ENCODE peak calls at places on chromosomes 13 and 19, in ten cellular contexts. One of them, this sample, is unnamed.
A peak's percentile ranks its signal among the peaks of the same experiment; 100 is the strongest.

GRCh38 chr13:31697290-31697689 is 42.0 kb upstream of the RXFP2 start:
- DNase-seq in endodermal cell: no peak
- DNase-seq in AG09309: no peak
- DNase-seq in cardiac fibroblast: peak; percentile 6
- DNase-seq in type B pancreatic cell: no peak
- DNase-seq in epithelial cell of esophagus: no peak
- DNase-seq in transverse colon: no peak
- DNase-seq in brain microvascular endothelial cell: no peak
- DNase-seq in spleen: no peak
- DNase-seq in tibial nerve: no peak
- DNase-seq in this sample: no peak

GRCh38 chr13:38954844-38955243 is 35.8 kb downstream of the STOML3 start:
- DNase-seq in tibial nerve: no peak
- DNase-seq in cardiac fibroblast: no peak
- DNase-seq in epithelial cell of esophagus: no peak
- DNase-seq in spleen: no peak
- DNase-seq in brain microvascular endothelial cell: no peak
- DNase-seq in type B pancreatic cell: no peak
- DNase-seq in transverse colon: no peak
- DNase-seq in AG09309: no peak
- DNase-seq in endodermal cell: no peak
- DNase-seq in this sample: no peak

GRCh38 chr19:14059093-14059480 is 2.8 kb downstream of the PALM3 start:
- DNase-seq in epithelial cell of esophagus: no peak
- DNase-seq in brain microvascular endothelial cell: no peak
- DNase-seq in tibial nerve: no peak
- DNase-seq in type B pancreatic cell: no peak
- DNase-seq in endodermal cell: peak; percentile 81
- DNase-seq in AG09309: no peak
- DNase-seq in cardiac fibroblast: no peak
- DNase-seq in spleen: no peak
- DNase-seq in transverse colon: peak; percentile 28
- DNase-seq in this sample: no peak

GRCh38 chr13:35765941-35766340 is 289.5 kb upstream of the MAB21L1 start:
- DNase-seq in epithelial cell of esophagus: no peak
- DNase-seq in spleen: no peak
- DNase-seq in brain microvascular endothelial cell: no peak
- DNase-seq in cardiac fibroblast: no peak
- DNase-seq in endodermal cell: no peak
- DNase-seq in transverse colon: no peak
- DNase-seq in tibial nerve: no peak
- DNase-seq in AG09309: no peak
- DNase-seq in type B pancreatic cell: no peak
- DNase-seq in this sample: no peak

GRCh38 chr13:34246511-34246910 is 428.6 kb downstream of the RFC3 start:
- DNase-seq in type B pancreatic cell: no peak
- DNase-seq in spleen: no peak
- DNase-seq in epithelial cell of esophagus: peak; percentile 80
- DNase-seq in endodermal cell: no peak
- DNase-seq in transverse colon: no peak
- DNase-seq in tibial nerve: no peak
- DNase-seq in brain microvascular endothelial cell: peak; percentile 11
- DNase-seq in cardiac fibroblast: peak; percentile 33
- DNase-seq in AG09309: no peak
- DNase-seq in this sample: no peak

GRCh38 chr19:43735957-43736356 is 18.8 kb downstream of the SMG9 start:
- DNase-seq in endodermal cell: no peak
- DNase-seq in type B pancreatic cell: no peak
- DNase-seq in spleen: no peak
- DNase-seq in epithelial cell of esophagus: no peak
- DNase-seq in tibial nerve: no peak
- DNase-seq in cardiac fibroblast: no peak
- DNase-seq in transverse colon: no peak
- DNase-seq in brain microvascular endothelial cell: peak; percentile 38
- DNase-seq in AG09309: no peak
- DNase-seq in this sample: no peak

GRCh38 chr19:1264801-1265610 is 4.1 kb upstream of the CIRBP start:
- DNase-seq in AG09309: no peak
- DNase-seq in transverse colon: peak; percentile 79
- DNase-seq in epithelial cell of esophagus: peak; percentile 88
- DNase-seq in endodermal cell: peak; percentile 94
- DNase-seq in brain microvascular endothelial cell: peak; percentile 78
- DNase-seq in spleen: peak; percentile 88
- DNase-seq in cardiac fibroblast: peak; percentile 94
- DNase-seq in tibial nerve: no peak
- DNase-seq in type B pancreatic cell: no peak
- DNase-seq in this sample: no peak

GRCh38 chr13:42028113-42028799 is 20.2 kb upstream of the DGKH start:
- DNase-seq in endodermal cell: no peak
- DNase-seq in brain microvascular endothelial cell: no peak
- DNase-seq in spleen: no peak
- DNase-seq in epithelial cell of esophagus: no peak
- DNase-seq in transverse colon: peak; percentile 70
- DNase-seq in AG09309: no peak
- DNase-seq in type B pancreatic cell: no peak
- DNase-seq in tibial nerve: no peak
- DNase-seq in cardiac fibroblast: no peak
- DNase-seq in this sample: no peak

GRCh38 chr19:49515767-49516166 is 3.3 kb downstream of the FCGRT start:
- DNase-seq in AG09309: no peak
- DNase-seq in type B pancreatic cell: no peak
- DNase-seq in spleen: peak; percentile 85
- DNase-seq in brain microvascular endothelial cell: no peak
- DNase-seq in epithelial cell of esophagus: no peak
- DNase-seq in endodermal cell: no peak
- DNase-seq in cardiac fibroblast: peak; percentile 43
- DNase-seq in transverse colon: peak; percentile 46
- DNase-seq in tibial nerve: no peak
- DNase-seq in this sample: no peak

GRCh38 chr19:57002765-57003164 is 117.0 kb upstream of the USP29 start:
- DNase-seq in cardiac fibroblast: no peak
- DNase-seq in epithelial cell of esophagus: no peak
- DNase-seq in transverse colon: no peak
- DNase-seq in type B pancreatic cell: no peak
- DNase-seq in spleen: no peak
- DNase-seq in endodermal cell: no peak
- DNase-seq in AG09309: no peak
- DNase-seq in tibial nerve: no peak
- DNase-seq in brain microvascular endothelial cell: no peak
- DNase-seq in this sample: no peak

DNA sequence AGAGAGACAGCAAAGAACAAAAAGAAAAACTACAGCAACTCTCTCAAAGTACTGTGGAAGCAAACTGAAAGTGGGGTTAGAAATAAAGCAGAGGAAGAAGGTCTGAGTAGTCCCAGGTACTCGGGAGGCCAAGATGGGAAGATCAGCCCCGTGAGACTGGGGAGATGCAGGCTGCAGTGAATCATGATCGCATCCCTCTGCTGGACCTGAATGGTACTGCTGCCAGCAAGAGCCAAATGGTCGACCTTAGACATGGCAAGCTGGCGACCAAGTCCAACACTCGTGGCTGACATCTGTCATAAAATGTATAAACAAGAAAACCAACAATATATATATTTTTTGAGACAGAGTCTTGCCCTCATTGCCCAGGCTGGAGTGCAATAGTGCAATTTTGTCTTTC is 33.7 kb upstream of the ZNF724 start:
- DNase-seq in tibial nerve: no peak
- DNase-seq in type B pancreatic cell: no peak
- DNase-seq in epithelial cell of esophagus: peak; percentile 41
- DNase-seq in cardiac fibroblast: peak; percentile 67
- DNase-seq in transverse colon: peak; percentile 74
- DNase-seq in endodermal cell: peak; percentile 90
- DNase-seq in brain microvascular endothelial cell: peak; percentile 52
- DNase-seq in AG09309: no peak
- DNase-seq in spleen: no peak
- DNase-seq in this sample: no peak
- TF ChIP-seq CTCF in tibial nerve: no peak
- TF ChIP-seq CTCF in type B pancreatic cell: peak; percentile 74
- TF ChIP-seq CTCF in epithelial cell of esophagus: peak; percentile 59
- TF ChIP-seq CTCF in cardiac fibroblast: peak; percentile 84
- TF ChIP-seq CTCF in transverse colon: peak; percentile 53
- TF ChIP-seq CTCF in endodermal cell: peak; percentile 81
- TF ChIP-seq CTCF in brain microvascular endothelial cell: peak; percentile 74
- TF ChIP-seq CTCF in AG09309: peak; percentile 69
- TF ChIP-seq CTCF in spleen: peak; percentile 78
- TF ChIP-seq CTCF in this sample: peak; percentile 73

GRCh38 chr19:35327642-35328041 is 1.3 kb upstream of the CD22 start:
- DNase-seq in spleen: no peak
- DNase-seq in epithelial cell of esophagus: no peak
- DNase-seq in transverse colon: no peak
- DNase-seq in tibial nerve: no peak
- DNase-seq in endodermal cell: peak; percentile 74
- DNase-seq in cardiac fibroblast: no peak
- DNase-seq in type B pancreatic cell: no peak
- DNase-seq in AG09309: no peak
- DNase-seq in brain microvascular endothelial cell: no peak
- DNase-seq in this sample: no peak
- TF ChIP-seq CTCF in spleen: no peak
- TF ChIP-seq CTCF in epithelial cell of esophagus: peak; percentile 13
- TF ChIP-seq CTCF in transverse colon: no peak
- TF ChIP-seq CTCF in tibial nerve: no peak
- TF ChIP-seq CTCF in endodermal cell: peak; percentile 77
- TF ChIP-seq CTCF in cardiac fibroblast: no peak
- TF ChIP-seq CTCF in type B pancreatic cell: peak; percentile 36
- TF ChIP-seq CTCF in AG09309: peak; percentile 9
- TF ChIP-seq CTCF in brain microvascular endothelial cell: peak; percentile 53
- TF ChIP-seq CTCF in this sample: peak; percentile 23

GRCh38 chr13:84844473-84844872 is 954.7 kb downstream of the SLITRK6 start:
- DNase-seq in epithelial cell of esophagus: peak; percentile 57
- DNase-seq in type B pancreatic cell: no peak
- DNase-seq in tibial nerve: no peak
- DNase-seq in endodermal cell: no peak
- DNase-seq in AG09309: no peak
- DNase-seq in transverse colon: no peak
- DNase-seq in spleen: no peak
- DNase-seq in brain microvascular endothelial cell: no peak
- DNase-seq in cardiac fibroblast: no peak
- DNase-seq in this sample: no peak

GRCh38 chr13:84847107-84847506 is 952.1 kb downstream of the SLITRK6 start:
- DNase-seq in endodermal cell: no peak
- DNase-seq in spleen: no peak
- DNase-seq in AG09309: no peak
- DNase-seq in transverse colon: no peak
- DNase-seq in brain microvascular endothelial cell: no peak
- DNase-seq in epithelial cell of esophagus: no peak
- DNase-seq in type B pancreatic cell: no peak
- DNase-seq in tibial nerve: no peak
- DNase-seq in cardiac fibroblast: no peak
- DNase-seq in this sample: no peak

GRCh38 chr13:84845875-84846619 is 953.2 kb downstream of the SLITRK6 start:
- DNase-seq in cardiac fibroblast: no peak
- DNase-seq in endodermal cell: no peak
- DNase-seq in spleen: no peak
- DNase-seq in tibial nerve: no peak
- DNase-seq in AG09309: no peak
- DNase-seq in epithelial cell of esophagus: no peak
- DNase-seq in type B pancreatic cell: no peak
- DNase-seq in transverse colon: no peak
- DNase-seq in brain microvascular endothelial cell: no peak
- DNase-seq in this sample: no peak

GRCh38 chr13:84843368-84843767 is 955.9 kb downstream of the SLITRK6 start:
- DNase-seq in tibial nerve: no peak
- DNase-seq in type B pancreatic cell: no peak
- DNase-seq in cardiac fibroblast: no peak
- DNase-seq in brain microvascular endothelial cell: no peak
- DNase-seq in transverse colon: no peak
- DNase-seq in epithelial cell of esophagus: peak; percentile 42
- DNase-seq in AG09309: no peak
- DNase-seq in spleen: no peak
- DNase-seq in endodermal cell: no peak
- DNase-seq in this sample: no peak
- TF ChIP-seq CTCF in tibial nerve: no peak
- TF ChIP-seq CTCF in type B pancreatic cell: no peak
- TF ChIP-seq CTCF in cardiac fibroblast: no peak
- TF ChIP-seq CTCF in brain microvascular endothelial cell: no peak
- TF ChIP-seq CTCF in transverse colon: no peak
- TF ChIP-seq CTCF in epithelial cell of esophagus: no peak
- TF ChIP-seq CTCF in AG09309: no peak
- TF ChIP-seq CTCF in spleen: no peak
- TF ChIP-seq CTCF in endodermal cell: no peak
- TF ChIP-seq CTCF in this sample: no peak

GRCh38 chr13:78689011-78689410 is 30.1 kb upstream of the OBI1 start:
- DNase-seq in brain microvascular endothelial cell: no peak
- DNase-seq in AG09309: no peak
- DNase-seq in tibial nerve: no peak
- DNase-seq in spleen: no peak
- DNase-seq in transverse colon: no peak
- DNase-seq in type B pancreatic cell: no peak
- DNase-seq in cardiac fibroblast: no peak
- DNase-seq in endodermal cell: no peak
- DNase-seq in epithelial cell of esophagus: no peak
- DNase-seq in this sample: no peak
- TF ChIP-seq CTCF in brain microvascular endothelial cell: no peak
- TF ChIP-seq CTCF in AG09309: no peak
- TF ChIP-seq CTCF in tibial nerve: no peak
- TF ChIP-seq CTCF in spleen: no peak
- TF ChIP-seq CTCF in transverse colon: no peak
- TF ChIP-seq CTCF in type B pancreatic cell: no peak
- TF ChIP-seq CTCF in cardiac fibroblast: no peak
- TF ChIP-seq CTCF in endodermal cell: peak; percentile 51
- TF ChIP-seq CTCF in epithelial cell of esophagus: no peak
- TF ChIP-seq CTCF in this sample: peak; percentile 26

DNA sequence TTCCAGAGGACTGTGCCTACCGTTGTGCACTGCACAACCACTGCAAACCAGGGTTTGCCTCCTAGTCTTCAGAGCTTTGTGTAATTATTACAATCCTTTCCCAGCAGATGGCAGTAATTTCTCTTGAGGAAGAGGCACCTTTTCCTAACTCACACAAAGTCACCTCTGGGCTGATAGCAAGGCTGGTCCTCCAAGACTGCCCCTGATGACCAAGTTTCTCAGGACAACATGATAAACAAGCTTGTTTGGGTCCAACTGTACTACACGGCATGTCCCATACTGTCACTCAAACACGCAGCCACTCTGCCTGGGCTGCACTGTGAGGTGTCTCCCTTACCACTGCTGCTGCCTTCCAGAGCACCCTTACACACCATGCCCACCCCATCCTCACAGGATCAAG is 39.3 kb downstream of the RFXAP start:
- DNase-seq in cardiac fibroblast: peak; percentile 74
- DNase-seq in AG09309: peak; percentile 10
- DNase-seq in transverse colon: no peak
- DNase-seq in brain microvascular endothelial cell: no peak
- DNase-seq in spleen: no peak
- DNase-seq in type B pancreatic cell: no peak
- DNase-seq in endodermal cell: peak; percentile 68
- DNase-seq in tibial nerve: no peak
- DNase-seq in epithelial cell of esophagus: peak; percentile 59
- DNase-seq in this sample: no peak
- TF ChIP-seq CTCF in cardiac fibroblast: peak; percentile 56
- TF ChIP-seq CTCF in AG09309: peak; percentile 53
- TF ChIP-seq CTCF in transverse colon: peak; percentile 53
- TF ChIP-seq CTCF in brain microvascular endothelial cell: peak; percentile 59
- TF ChIP-seq CTCF in spleen: peak; percentile 19
- TF ChIP-seq CTCF in type B pancreatic cell: peak; percentile 73
- TF ChIP-seq CTCF in endodermal cell: peak; percentile 79
- TF ChIP-seq CTCF in tibial nerve: peak; percentile 44
- TF ChIP-seq CTCF in epithelial cell of esophagus: peak; percentile 56
- TF ChIP-seq CTCF in this sample: peak; percentile 84